ENCODE peak calls at places on chromosomes 6 and 20, in four cellular contexts. F is IMR-90, E is breast epithelium, H is AG04450. C is an unnamed sample. For H3K27me3, the result is how much of the 10 kb centered on the place peaks cover.

GRCh38 chr6:148547110-148547509 is 199.7 kb upstream of the UST start:
- DNase-seq in F (no peak), E (no peak), H (no peak), C (no peak)

GRCh38 chr6:43774776-43775583 is 5.0 kb downstream of the VEGFA start:
- DNase-seq in F (peak), E (peak), H (no peak), C (no peak)

GRCh38 chr6:125961117-125961516 is 4.5 kb downstream of the HINT3 start:
- DNase-seq in F (no peak), E (no peak), H (no peak), C (no peak)

GRCh38 chr6:74715362-74716068 is 490.3 kb downstream of the COL12A1 start:
- DNase-seq in F (peak), E (no peak), H (peak), C (no peak)

GRCh38 chr6:99802396-99803031 is 191.5 kb downstream of the MCHR2 start:
- DNase-seq in F (no peak), E (no peak), H (no peak), C (no peak)

GRCh38 chr6:1633366-1634021 is 23.8 kb downstream of the FOXC1 start:
- DNase-seq in F (no peak), E (no peak), H (no peak), C (no peak)

GRCh38 chr6:52263709-52264320 is 19.5 kb upstream of the IL17F start:
- DNase-seq in F (peak), E (no peak), H (peak), C (no peak)

GRCh38 chr6:10771371-10771894 is 23.8 kb downstream of the TMEM14B start:
- DNase-seq in F (no peak), E (no peak), H (no peak), C (no peak)

GRCh38 chr6:6751615-6752014 is 163.1 kb downstream of the LY86 start:
- DNase-seq in F (no peak), E (no peak), H (no peak), C (no peak)

GRCh38 chr6:72414648-72415047 is 207.2 kb upstream of the KCNQ5 start:
- DNase-seq in F (no peak), E (no peak), H (no peak), C (no peak)

GRCh38 chr6:53899512-53899911 is 104.7 kb downstream of the LRRC1 start:
- DNase-seq in F (no peak), E (no peak), H (no peak), C (no peak)

GRCh38 chr6:147900191-147900830 is 391.8 kb downstream of the SAMD5 start:
- DNase-seq in F (peak), E (no peak), H (no peak), C (no peak)

GRCh38 chr6:42960243-42961019 is at the start of gene GNMT:
- DNase-seq in F (no peak), E (peak), H (no peak), C (no peak)

GRCh38 chr20:35058184-35058583 is 34.4 kb downstream of the TRPC4AP start:
- DNase-seq in F (no peak), E (no peak), H (no peak), C (no peak)

GRCh38 chr6:157229733-157230132 is 93.6 kb downstream of the TMEM242 start:
- DNase-seq in F (no peak), E (peak), H (no peak), C (no peak)

GRCh38 chr6:35452186-35453090 is at the start of gene FANCE:
- DNase-seq in F (peak), E (peak), H (peak), C (peak)

GRCh38 chr20:37733416-37733815 is 39.6 kb downstream of the CTNNBL1 start:
- DNase-seq in F (no peak), E (no peak), H (no peak), C (no peak)

DNA sequence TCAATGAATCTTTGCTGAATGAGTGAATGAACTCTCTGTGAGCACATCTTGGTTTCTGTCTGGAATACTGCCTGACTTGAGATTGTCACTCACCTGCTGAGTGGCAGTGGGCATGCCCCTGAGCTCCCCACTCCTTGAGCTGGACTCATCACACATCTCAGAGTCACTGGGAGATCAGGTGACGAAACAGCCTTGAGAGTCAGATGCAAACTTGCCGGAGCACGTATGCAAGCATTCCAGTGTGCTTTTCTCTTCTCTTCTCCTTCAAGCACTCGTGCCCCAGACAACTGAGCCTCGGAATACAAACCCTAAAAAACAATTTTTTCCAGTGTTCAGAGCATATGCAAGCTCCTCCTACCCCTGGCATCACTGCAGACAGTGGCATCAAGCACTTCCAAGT is 9.4 kb upstream of the BMP7 start:
- DNase-seq in F (no peak), E (no peak), H (no peak), C (no peak)
- H3K27me3 ChIP-seq in F (under half), E (under half), H (under half), C (under half)

DNA sequence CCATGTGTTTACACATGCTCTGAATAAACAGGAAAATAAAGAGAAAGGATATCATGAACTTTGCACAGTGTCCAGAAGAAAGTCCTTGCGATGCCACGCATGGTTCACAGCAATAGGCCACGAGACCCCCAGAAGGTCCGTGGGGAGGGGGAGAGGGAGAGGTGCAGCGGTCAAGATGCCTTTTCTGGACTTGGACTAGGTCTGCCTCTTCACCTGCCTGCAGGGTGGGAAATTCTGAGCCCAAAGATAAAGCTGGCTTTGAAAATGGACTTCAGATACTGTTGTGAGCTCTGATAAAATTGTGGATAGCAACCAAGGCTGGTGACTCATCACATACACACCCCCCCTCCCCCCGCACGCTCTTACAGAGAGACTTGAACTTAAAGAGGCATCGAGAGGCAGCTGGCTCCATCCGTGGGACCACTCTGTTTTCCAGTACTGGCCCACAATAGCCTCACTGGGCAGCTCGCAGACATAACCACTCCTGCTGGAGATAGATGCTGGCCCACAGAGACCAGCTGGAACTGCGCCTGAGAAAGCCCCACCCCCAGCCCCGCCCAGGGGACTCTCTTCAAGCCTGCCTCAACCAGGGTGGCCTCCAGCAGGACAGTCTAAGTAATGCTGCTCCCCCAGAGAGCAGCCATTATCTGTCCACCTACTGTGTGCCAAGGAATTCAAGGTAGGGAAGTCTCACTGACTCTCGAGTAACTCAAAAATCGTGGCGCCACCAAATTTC is 21.2 kb upstream of the NFATC2 start:
- DNase-seq in F (peak), E (no peak), H (peak), C (peak)
- H3K27me3 ChIP-seq in F (under half), E (under half), H (under half), C (under half)

DNA sequence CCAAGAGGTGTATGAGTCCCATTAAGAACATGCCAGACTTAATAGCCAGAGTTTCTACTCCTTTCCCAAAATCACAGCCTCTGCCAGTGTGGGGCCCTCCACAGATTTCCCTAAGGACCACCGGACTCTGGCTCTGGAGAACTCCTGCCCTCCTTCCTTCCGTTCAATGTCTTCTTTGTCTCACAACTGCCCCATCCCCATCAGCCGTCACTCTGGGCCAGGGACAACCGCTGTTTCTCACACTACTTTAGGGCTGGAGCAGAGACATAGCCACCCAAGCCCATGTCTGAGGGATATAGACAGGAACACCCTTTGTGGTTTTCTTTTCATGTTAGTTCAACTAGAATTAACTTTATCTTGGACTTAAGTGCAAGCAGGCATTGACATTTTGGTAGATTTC is 6.6 kb upstream of the ACSS1 start:
- DNase-seq in F (no peak), E (peak), H (no peak), C (no peak)
- H3K27me3 ChIP-seq in F (half or more), E (under half), H (half or more), C (under half)

GRCh38 chr6:150143521-150144293 is 863 bp downstream of the PPP1R14C start:
- DNase-seq in F (no peak), E (no peak), H (no peak), C (no peak)

GRCh38 chr6:150144294-150144868 is 1.5 kb downstream of the PPP1R14C start:
- DNase-seq in F (no peak), E (no peak), H (no peak), C (no peak)

GRCh38 chr6:150146436-150146835 is 3.6 kb downstream of the PPP1R14C start:
- DNase-seq in F (no peak), E (no peak), H (no peak), C (no peak)

GRCh38 chr6:150145427-150145826 is 2.6 kb downstream of the PPP1R14C start:
- DNase-seq in F (no peak), E (no peak), H (no peak), C (no peak)

GRCh38 chr6:150145830-150146229 is 3.0 kb downstream of the PPP1R14C start:
- DNase-seq in F (no peak), E (no peak), H (no peak), C (no peak)
- H3K27me3 ChIP-seq in F (half or more), E (under half), H (under half), C (under half)

GRCh38 chr6:144559865-144560603 is 274.9 kb downstream of the UTRN start:
- DNase-seq in F (peak), E (no peak), H (no peak), C (no peak)

GRCh38 chr6:144561455-144562043 is 276.4 kb downstream of the UTRN start:
- DNase-seq in F (no peak), E (no peak), H (no peak), C (no peak)

GRCh38 chr6:144566868-144567615 is 281.9 kb downstream of the UTRN start:
- DNase-seq in F (no peak), E (no peak), H (no peak), C (no peak)

GRCh38 chr6:144568241-144568640 is 283.1 kb downstream of the UTRN start:
- DNase-seq in F (no peak), E (no peak), H (no peak), C (no peak)

GRCh38 chr6:144564202-144564601 is 279.1 kb downstream of the UTRN start:
- DNase-seq in F (no peak), E (no peak), H (no peak), C (no peak)
- H3K27me3 ChIP-seq in F (under half), E (under half), H (under half), C (under half)

GRCh38 chr20:61370841-61371303 is 118.8 kb downstream of the CDH4 start:
- DNase-seq in F (no peak), E (no peak), H (no peak), C (no peak)
- H3K27me3 ChIP-seq in F (under half), E (under half), H (under half), C (under half)

DNA sequence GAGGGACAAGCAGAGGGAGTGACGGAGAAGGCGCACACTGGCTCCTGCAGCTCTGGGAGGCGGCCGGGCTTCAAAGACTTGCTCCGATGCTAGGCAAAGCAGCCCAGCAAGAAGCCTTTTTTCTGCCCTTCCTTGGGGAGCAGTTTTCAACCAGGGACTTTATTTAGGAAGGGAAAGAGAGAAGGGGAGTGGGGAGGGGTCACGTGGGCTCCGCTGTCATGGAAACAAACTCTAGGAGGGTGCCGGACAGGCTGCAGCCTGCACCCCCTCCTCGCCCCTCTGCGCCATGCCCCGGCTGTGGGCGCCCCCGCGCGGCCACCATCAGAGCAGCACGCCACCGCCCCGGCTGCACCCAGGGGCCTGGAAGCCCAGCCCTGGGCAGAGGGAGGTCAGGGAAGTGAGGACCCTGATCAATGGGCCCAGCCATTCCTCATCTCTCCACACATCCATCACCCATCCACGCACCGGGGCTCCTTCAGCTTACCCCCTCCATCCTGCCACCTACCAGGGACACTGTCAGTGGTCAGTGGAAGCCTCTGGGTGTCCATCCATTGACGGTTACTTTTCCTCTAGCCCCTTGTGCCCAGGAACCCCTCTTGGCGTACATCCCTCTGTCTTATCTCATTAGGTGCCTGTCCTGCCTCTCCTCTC is 66.6 kb upstream of the CCDC167 start:
- DNase-seq in F (no peak), E (no peak), H (no peak), C (no peak)
- H3K27me3 ChIP-seq in F (under half), E (under half), H (under half), C (under half)

GRCh38 chr6:159913375-159913774 is 22.6 kb downstream of the MAS1 start:
- DNase-seq in F (no peak), E (no peak), H (no peak), C (no peak)
- H3K27me3 ChIP-seq in F (under half), E (under half), H (under half), C (under half)

GRCh38 chr20:61230166-61230565 is 21.9 kb upstream of the CDH4 start:
- DNase-seq in F (no peak), E (no peak), H (no peak), C (no peak)
- H3K27me3 ChIP-seq in F (under half), E (under half), H (under half), C (under half)

GRCh38 chr6:170231496-170232185 is 59.2 kb downstream of the DLL1 start:
- DNase-seq in F (peak), E (no peak), H (no peak), C (no peak)
- H3K27me3 ChIP-seq in F (under half), E (under half), H (under half), C (under half)

C was measured in BJ.